ENCODE peak calls at places on chromosomes 7 and 10, in seven cellular contexts. A is heart right ventricle; C is left ventricle myocardium inferior; N is AG04450; D is psoas muscle; R is CD4-positive, alpha-beta T cell; T is gastrocnemius medialis. P is an unnamed sample.
A peak's percentile ranks its signal among the peaks of the same experiment; 100 is the strongest.

GRCh38 chr7:81074406-81074805 is 155.6 kb upstream of the SEMA3C start:
- DNase-seq in D (no peak), R (no peak), C (no peak), T (no peak), N (no peak), A (no peak), P (no peak)

GRCh38 chr10:79320785-79321493 is 26.3 kb upstream of the PPIF start:
- DNase-seq in A (no peak), T (no peak), D (peak; percentile 57), C (no peak), R (no peak), N (peak; percentile 50), P (no peak)

GRCh38 chr7:133315332-133316040 is 62.6 kb downstream of the EXOC4 start:
- DNase-seq in D (no peak), N (peak; percentile 16), T (no peak), R (no peak), C (no peak), A (no peak), P (no peak)

GRCh38 chr7:29547465-29547864 is 16.2 kb upstream of the PRR15 start:
- DNase-seq in C (no peak), N (no peak), A (no peak), R (no peak), T (no peak), D (no peak), P (no peak)

GRCh38 chr7:132183822-132184380 is 392.4 kb downstream of the PLXNA4 start:
- DNase-seq in A (no peak), D (no peak), N (no peak), R (no peak), T (no peak), C (no peak), P (no peak)

GRCh38 chr7:46126901-46127300 is 205.8 kb upstream of the IGFBP3 start:
- DNase-seq in A (no peak), D (no peak), C (no peak), N (no peak), T (no peak), R (no peak), P (no peak)

GRCh38 chr10:70838270-70838669 is 22.5 kb downstream of the SGPL1 start:
- DNase-seq in A (no peak), N (no peak), D (no peak), R (no peak), T (no peak), C (no peak), P (no peak)

GRCh38 chr10:132452216-132452650 is 55.2 kb downstream of the PWWP2B start:
- DNase-seq in N (no peak), R (no peak), D (peak; percentile 55), C (no peak), T (no peak), A (no peak), P (no peak)

GRCh38 chr7:73742753-73743641 is 4.4 kb upstream of the ABHD11 start:
- DNase-seq in D (no peak), N (no peak), C (no peak), T (no peak), A (no peak), R (no peak), P (no peak)

DNA sequence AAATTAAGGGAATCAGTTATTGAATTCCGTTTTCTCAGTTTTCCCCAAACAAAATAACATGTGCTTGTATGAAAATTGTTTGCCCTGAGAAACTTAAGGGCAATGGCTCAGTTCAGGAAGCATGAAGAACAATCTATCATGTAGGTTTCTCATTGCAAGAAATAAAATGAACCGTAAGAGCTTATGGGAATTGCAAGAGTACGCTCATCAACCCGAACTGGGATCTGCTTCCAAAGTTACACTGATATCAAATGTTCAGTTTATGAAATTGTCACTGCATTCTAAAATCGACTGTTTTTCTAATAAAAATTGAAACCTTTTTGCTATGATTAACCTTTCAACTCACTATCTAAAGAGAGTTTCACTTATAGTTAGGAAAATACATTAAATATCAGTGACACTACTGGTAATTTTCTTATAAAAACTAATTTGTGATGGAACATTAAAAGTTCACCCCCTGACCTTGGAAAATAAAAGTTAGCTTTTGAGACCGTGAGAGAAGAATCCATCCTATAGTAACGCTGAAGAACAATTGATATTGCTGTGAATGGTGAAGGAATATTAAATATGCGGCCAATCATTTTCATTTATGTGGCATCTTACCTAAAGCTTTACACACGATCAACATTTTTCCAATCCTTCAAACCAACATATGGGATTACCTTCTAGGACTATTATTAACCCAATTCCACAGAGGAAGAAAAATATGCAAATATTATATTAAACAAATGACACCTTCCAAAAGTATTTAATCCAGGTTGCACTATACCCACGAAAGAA is 2.3 kb downstream of the MEOX2 start:
- DNase-seq in C (no peak), A (no peak), T (no peak), D (no peak), N (no peak), R (no peak), P (no peak)
- H3K27me3 ChIP-seq in C (peaks cover 59% of the 10 kb centered on the region), A (no peaks in the 10 kb centered on the region), T (peaks cover 44% of the 10 kb centered on the region), D (peaks cover 37% of the 10 kb centered on the region), N (peaks cover 36% of the 10 kb centered on the region), R (peaks cover 42% of the 10 kb centered on the region), P (no peaks in the 10 kb centered on the region)

GRCh38 chr10:63865210-63865609 is 344.0 kb downstream of the REEP3 start:
- DNase-seq in D (no peak), A (no peak), R (no peak), C (no peak), N (no peak), T (no peak), P (no peak)

GRCh38 chr10:63862860-63863259 is 341.7 kb downstream of the REEP3 start:
- DNase-seq in N (no peak), A (no peak), D (no peak), R (no peak), T (no peak), C (no peak), P (no peak)

GRCh38 chr10:63866747-63867140 is 345.5 kb downstream of the REEP3 start:
- DNase-seq in D (no peak), C (no peak), N (no peak), T (no peak), A (no peak), R (no peak), P (no peak)

DNA sequence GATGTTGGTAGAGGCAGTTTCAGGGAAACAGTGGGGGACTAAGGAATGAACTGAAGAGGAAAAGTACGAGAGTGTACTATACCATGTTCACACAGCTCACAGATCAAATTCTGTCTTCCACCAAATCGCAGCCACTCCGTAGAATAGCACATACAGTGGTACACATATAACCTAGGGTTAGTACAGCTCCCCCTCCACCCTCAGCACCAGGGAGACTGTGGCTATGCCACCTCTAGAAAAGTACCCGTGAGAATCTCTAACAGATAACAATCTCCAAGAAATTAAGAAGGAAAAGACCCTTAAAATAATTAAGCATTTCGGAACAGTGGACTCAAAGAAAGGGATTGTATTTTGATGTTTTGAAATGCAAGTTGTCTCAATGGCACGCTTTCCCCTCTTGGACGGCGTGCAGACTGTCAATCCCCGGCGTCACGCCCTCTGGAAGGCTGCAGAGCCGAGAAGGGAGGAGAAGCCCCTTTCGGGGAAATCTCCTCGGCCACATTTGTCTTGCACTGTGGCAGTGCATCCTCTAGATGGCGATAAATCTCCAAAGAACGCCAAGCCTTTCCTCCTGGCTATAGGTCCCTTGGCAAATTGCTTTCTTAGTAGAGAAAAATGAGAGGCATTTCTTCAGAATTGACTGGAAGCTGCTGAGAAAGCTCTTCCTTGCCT is 345.0 kb downstream of the REEP3 start:
- DNase-seq in D (no peak), C (no peak), N (no peak), T (no peak), A (peak; percentile 25), R (peak; percentile 10), P (no peak)
- TF ChIP-seq CTCF in D (peak; percentile 77), C (peak; percentile 91), N (peak; percentile 88), T (peak; percentile 12), A (peak; percentile 48), R (peak; percentile 83), P (peak; percentile 84)

GRCh38 chr7:38199154-38199553 is 21.1 kb downstream of the STARD3NL start:
- DNase-seq in R (no peak), A (no peak), C (no peak), T (no peak), N (no peak), D (no peak), P (no peak)
- H3K27me3 ChIP-seq in R (no peaks in the 10 kb centered on the region), A (no peaks in the 10 kb centered on the region), C (no peaks in the 10 kb centered on the region), T (no peaks in the 10 kb centered on the region), N (no peaks in the 10 kb centered on the region), D (no peaks in the 10 kb centered on the region), P (no peaks in the 10 kb centered on the region)

GRCh38 chr7:121369462-121369861 is 26.6 kb downstream of the FAM3C start:
- DNase-seq in C (no peak), T (no peak), N (no peak), D (no peak), A (no peak), R (no peak), P (no peak)

GRCh38 chr7:121372376-121373024 is 23.6 kb downstream of the FAM3C start:
- DNase-seq in R (no peak), A (no peak), N (no peak), C (no peak), T (no peak), D (no peak), P (no peak)

GRCh38 chr7:121371367-121371766 is 24.7 kb downstream of the FAM3C start:
- DNase-seq in R (no peak), N (no peak), D (no peak), C (no peak), A (no peak), T (no peak), P (no peak)

DNA sequence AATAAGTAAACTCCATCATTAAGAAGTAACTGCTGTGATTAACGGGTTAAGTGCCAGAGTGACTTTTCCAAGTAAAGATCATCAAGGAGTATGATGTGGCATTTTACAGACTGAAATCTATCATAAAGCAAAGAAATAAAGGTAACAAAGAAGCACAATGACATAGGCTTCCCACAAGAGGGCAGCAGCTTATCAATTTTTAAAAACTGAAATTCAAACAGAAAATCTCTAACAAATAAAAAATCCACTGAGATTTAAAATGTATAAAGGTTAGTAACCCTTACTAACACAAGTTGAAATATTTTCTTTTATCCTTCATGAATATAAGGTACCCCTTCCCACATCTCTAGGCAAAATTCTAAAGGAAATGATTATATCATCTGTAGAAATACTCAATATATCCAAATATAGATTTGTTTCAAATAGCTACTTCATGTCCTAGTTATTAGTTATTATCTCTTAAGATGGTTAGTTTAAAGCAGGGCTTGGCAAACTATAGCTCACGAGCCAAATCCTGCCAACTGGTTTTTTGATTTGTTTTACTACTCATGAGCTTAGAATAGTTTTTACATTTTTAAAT is 29.2 kb downstream of the FAM3C start:
- DNase-seq in D (no peak), C (no peak), R (no peak), T (no peak), N (peak; percentile 10), A (no peak), P (no peak)
- TF ChIP-seq CTCF in D (peak; percentile 80), C (peak; percentile 87), R (peak; percentile 87), T (peak; percentile 70), N (peak; percentile 74), A (peak; percentile 64), P (peak; percentile 83)

GRCh38 chr10:74056081-74056818 is 58.3 kb downstream of the VCL start:
- DNase-seq in A (no peak), C (no peak), T (peak; percentile 69), R (no peak), D (no peak), N (peak; percentile 34), P (no peak)
- H3K27me3 ChIP-seq in A (no peaks in the 10 kb centered on the region), C (no peaks in the 10 kb centered on the region), T (no peaks in the 10 kb centered on the region), R (no peaks in the 10 kb centered on the region), D (no peaks in the 10 kb centered on the region), N (no peaks in the 10 kb centered on the region), P (no peaks in the 10 kb centered on the region)

GRCh38 chr7:141674702-141675101 is 27.3 kb downstream of the DENND11 start:
- DNase-seq in D (no peak), N (no peak), R (no peak), T (no peak), C (no peak), A (no peak), P (no peak)
- TF ChIP-seq CTCF in D (peak; percentile 9), N (peak; percentile 20), R (no peak), T (no peak), C (peak; percentile 45), A (no peak), P (no peak)

P was measured in right atrium auricular region.